ENCODE peak calls at places on chromosomes 11 and 22, in seven cellular contexts. One of them, this sample, is unnamed.

GRCh38 chr11:10540546-10540914 is 457 bp downstream of the RNF141 start:
- DNase-seq in H9: peak; percentile 57
- DNase-seq in AG09319: no peak
- DNase-seq in cardiac muscle cell: peak; percentile 49
- DNase-seq in endodermal cell: no peak
- DNase-seq in retinal pigment epithelial cell: no peak
- DNase-seq in GM12865: no peak
- DNase-seq in this sample: no peak

GRCh38 chr22:25174888-25175411 is 24.7 kb upstream of the CRYBB3 start:
- DNase-seq in H9: no peak
- DNase-seq in AG09319: no peak
- DNase-seq in cardiac muscle cell: no peak
- DNase-seq in endodermal cell: no peak
- DNase-seq in retinal pigment epithelial cell: no peak
- DNase-seq in GM12865: no peak
- DNase-seq in this sample: no peak

GRCh38 chr11:74141274-74141695 is 29.5 kb downstream of the C2CD3 start:
- DNase-seq in H9: no peak
- DNase-seq in AG09319: no peak
- DNase-seq in cardiac muscle cell: no peak
- DNase-seq in endodermal cell: peak; percentile 52
- DNase-seq in retinal pigment epithelial cell: no peak
- DNase-seq in GM12865: no peak
- DNase-seq in this sample: peak; percentile 82

GRCh38 chr11:57502870-57503269 is 12.6 kb downstream of the SLC43A1 start:
- DNase-seq in H9: no peak
- DNase-seq in AG09319: no peak
- DNase-seq in cardiac muscle cell: no peak
- DNase-seq in endodermal cell: no peak
- DNase-seq in retinal pigment epithelial cell: no peak
- DNase-seq in GM12865: no peak
- DNase-seq in this sample: peak; percentile 94

GRCh38 chr11:10899542-10899830 is 41.6 kb upstream of the ZBED5 start:
- DNase-seq in H9: no peak
- DNase-seq in AG09319: no peak
- DNase-seq in cardiac muscle cell: no peak
- DNase-seq in endodermal cell: no peak
- DNase-seq in retinal pigment epithelial cell: no peak
- DNase-seq in GM12865: no peak
- DNase-seq in this sample: no peak

GRCh38 chr11:119167933-119168332 is 592 bp upstream of the NLRX1 start:
- DNase-seq in H9: no peak
- DNase-seq in AG09319: no peak
- DNase-seq in cardiac muscle cell: no peak
- DNase-seq in endodermal cell: no peak
- DNase-seq in retinal pigment epithelial cell: no peak
- DNase-seq in GM12865: no peak
- DNase-seq in this sample: no peak

GRCh38 chr11:16604784-16605439 is 133.5 kb upstream of the C11orf58 start:
- DNase-seq in H9: peak; percentile 39
- DNase-seq in AG09319: no peak
- DNase-seq in cardiac muscle cell: peak; percentile 59
- DNase-seq in endodermal cell: peak; percentile 80
- DNase-seq in retinal pigment epithelial cell: no peak
- DNase-seq in GM12865: no peak
- DNase-seq in this sample: no peak

GRCh38 chr11:13183094-13183825 is 94.3 kb upstream of the BMAL1 start:
- DNase-seq in H9: no peak
- DNase-seq in AG09319: peak; percentile 12
- DNase-seq in cardiac muscle cell: peak; percentile 79
- DNase-seq in endodermal cell: no peak
- DNase-seq in retinal pigment epithelial cell: no peak
- DNase-seq in GM12865: peak; percentile 42
- DNase-seq in this sample: peak; percentile 40

GRCh38 chr11:118791015-118791960 is at the start of gene DDX6:
- DNase-seq in H9: peak; percentile 84
- DNase-seq in AG09319: peak; percentile 74
- DNase-seq in cardiac muscle cell: peak; percentile 95
- DNase-seq in endodermal cell: peak; percentile 96
- DNase-seq in retinal pigment epithelial cell: peak; percentile 51
- DNase-seq in GM12865: peak; percentile 93
- DNase-seq in this sample: peak; percentile 61

GRCh38 chr11:3123761-3124733 is 41.1 kb downstream of the OSBPL5 start:
- DNase-seq in H9: no peak
- DNase-seq in AG09319: peak; percentile 84
- DNase-seq in cardiac muscle cell: peak; percentile 96
- DNase-seq in endodermal cell: peak; percentile 28
- DNase-seq in retinal pigment epithelial cell: peak; percentile 43
- DNase-seq in GM12865: no peak
- DNase-seq in this sample: peak; percentile 71

DNA sequence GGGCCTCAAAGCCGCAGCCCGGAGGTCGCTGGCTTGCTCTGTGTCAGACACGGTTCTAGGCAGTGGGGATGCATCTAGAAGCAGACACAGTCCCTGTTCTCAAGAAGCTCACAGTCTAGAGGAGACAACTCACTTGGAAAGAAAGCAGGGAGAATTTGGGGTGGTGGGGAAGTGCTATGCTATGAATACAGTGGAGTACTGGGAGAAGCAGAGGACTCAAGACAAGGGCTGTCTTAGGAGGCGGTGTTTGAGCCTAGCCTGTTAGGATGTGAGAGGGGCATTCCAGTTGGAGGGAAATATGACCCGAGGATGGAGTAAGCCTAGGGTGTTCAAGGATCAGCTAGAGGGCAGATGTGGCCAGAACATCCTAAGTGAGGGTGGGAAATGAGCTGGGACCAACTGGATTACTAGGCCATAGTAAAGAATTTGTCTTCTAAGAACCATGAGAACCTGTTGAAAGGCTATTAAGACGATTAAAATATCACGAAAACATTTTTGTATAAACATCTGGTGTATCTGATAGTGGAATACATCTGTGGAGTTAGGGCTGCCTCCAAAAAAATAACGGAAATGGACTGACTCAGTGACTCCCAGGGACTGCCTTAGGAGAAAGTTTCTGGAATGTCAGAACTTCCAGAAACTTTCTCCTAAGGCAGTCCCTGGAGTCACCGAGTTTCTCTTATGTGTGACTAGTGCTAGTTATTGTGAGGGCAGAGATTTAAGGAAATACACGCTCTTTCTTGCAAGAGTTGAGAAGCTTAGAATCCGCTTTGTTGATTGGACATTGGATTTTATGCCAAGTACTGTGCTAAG is 1.1 kb upstream of the PITPNB start:
- DNase-seq in H9: peak; percentile 60
- DNase-seq in AG09319: peak; percentile 45
- DNase-seq in cardiac muscle cell: peak; percentile 81
- DNase-seq in endodermal cell: peak; percentile 79
- DNase-seq in retinal pigment epithelial cell: peak; percentile 18
- DNase-seq in GM12865: no peak
- DNase-seq in this sample: no peak
- TF ChIP-seq CTCF in H9: peak; percentile 20
- TF ChIP-seq CTCF in AG09319: no peak
- TF ChIP-seq CTCF in cardiac muscle cell: peak; percentile 12
- TF ChIP-seq CTCF in endodermal cell: no peak
- TF ChIP-seq CTCF in retinal pigment epithelial cell: no peak
- TF ChIP-seq CTCF in GM12865: no peak
- TF ChIP-seq CTCF in this sample: no peak

GRCh38 chr11:65032216-65032615 is 5.0 kb downstream of the SNX15 start:
- DNase-seq in H9: peak; percentile 46
- DNase-seq in AG09319: no peak
- DNase-seq in cardiac muscle cell: no peak
- DNase-seq in endodermal cell: no peak
- DNase-seq in retinal pigment epithelial cell: no peak
- DNase-seq in GM12865: no peak
- DNase-seq in this sample: no peak

GRCh38 chr11:65021509-65021908 is 5.7 kb upstream of the SNX15 start:
- DNase-seq in H9: no peak
- DNase-seq in AG09319: no peak
- DNase-seq in cardiac muscle cell: no peak
- DNase-seq in endodermal cell: no peak
- DNase-seq in retinal pigment epithelial cell: no peak
- DNase-seq in GM12865: no peak
- DNase-seq in this sample: no peak

GRCh38 chr11:65026810-65027209 is 429 bp upstream of the SNX15 start:
- DNase-seq in H9: no peak
- DNase-seq in AG09319: no peak
- DNase-seq in cardiac muscle cell: no peak
- DNase-seq in endodermal cell: no peak
- DNase-seq in retinal pigment epithelial cell: no peak
- DNase-seq in GM12865: no peak
- DNase-seq in this sample: no peak

DNA sequence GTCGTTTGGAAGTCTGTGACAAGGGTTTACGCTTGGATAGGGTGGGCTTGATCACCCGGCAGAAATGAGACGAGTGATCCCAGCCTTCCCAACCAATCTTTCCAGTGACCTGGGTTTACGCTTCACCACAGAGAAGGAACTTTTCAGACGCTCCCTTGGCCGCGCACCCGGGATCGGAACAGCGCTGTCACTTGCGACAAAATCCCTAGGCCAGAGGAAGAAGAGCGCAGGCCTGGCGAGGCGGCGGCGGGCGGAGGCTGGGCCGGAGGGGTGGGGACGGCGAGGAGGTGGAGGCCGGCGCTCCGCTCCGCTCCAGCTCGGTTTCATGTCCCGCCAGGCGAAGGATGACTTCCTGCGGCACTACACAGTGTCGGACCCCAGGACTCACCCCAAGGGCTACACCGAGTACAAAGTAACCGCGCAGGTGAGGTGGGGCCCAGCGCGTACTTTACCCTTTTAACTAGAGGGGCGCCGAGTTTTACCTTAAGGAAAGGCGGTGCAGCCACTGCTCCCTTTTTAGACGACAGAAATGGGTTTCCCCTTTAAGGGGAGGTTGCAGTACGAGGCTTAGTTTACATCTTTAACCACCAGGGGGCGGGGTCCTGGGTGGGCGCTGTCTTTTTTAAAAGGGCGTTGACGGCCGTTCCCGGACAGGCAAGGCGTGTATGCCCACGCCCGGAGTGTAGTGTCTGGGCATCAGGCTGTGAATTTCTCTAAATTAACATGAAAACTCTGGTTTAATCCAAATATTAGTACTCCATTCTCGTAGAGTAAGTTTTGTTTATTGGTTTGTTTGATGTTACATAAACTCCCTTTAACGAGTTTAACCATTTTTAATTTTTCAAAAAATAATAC is at the start of gene SNX15:
- DNase-seq in H9: peak; percentile 92
- DNase-seq in AG09319: peak; percentile 91
- DNase-seq in cardiac muscle cell: peak; percentile 98
- DNase-seq in endodermal cell: peak; percentile 97
- DNase-seq in retinal pigment epithelial cell: peak; percentile 89
- DNase-seq in GM12865: peak; percentile 97
- DNase-seq in this sample: peak; percentile 94
- TF ChIP-seq CTCF in H9: peak; percentile 81
- TF ChIP-seq CTCF in AG09319: peak; percentile 60
- TF ChIP-seq CTCF in cardiac muscle cell: peak; percentile 61
- TF ChIP-seq CTCF in endodermal cell: peak; percentile 93
- TF ChIP-seq CTCF in retinal pigment epithelial cell: peak; percentile 73
- TF ChIP-seq CTCF in GM12865: peak; percentile 39
- TF ChIP-seq CTCF in this sample: peak; percentile 43

GRCh38 chr22:31969789-31970489 is 25.6 kb downstream of the YWHAH start:
- DNase-seq in H9: peak; percentile 93
- DNase-seq in AG09319: peak; percentile 18
- DNase-seq in cardiac muscle cell: peak; percentile 77
- DNase-seq in endodermal cell: peak; percentile 95
- DNase-seq in retinal pigment epithelial cell: peak; percentile 46
- DNase-seq in GM12865: peak; percentile 82
- DNase-seq in this sample: peak; percentile 69
- TF ChIP-seq CTCF in H9: peak; percentile 72
- TF ChIP-seq CTCF in AG09319: peak; percentile 69
- TF ChIP-seq CTCF in cardiac muscle cell: peak; percentile 72
- TF ChIP-seq CTCF in endodermal cell: peak; percentile 75
- TF ChIP-seq CTCF in retinal pigment epithelial cell: peak; percentile 79
- TF ChIP-seq CTCF in GM12865: peak; percentile 60
- TF ChIP-seq CTCF in this sample: peak; percentile 87

GRCh38 chr11:100817620-100818019 is 130.5 kb downstream of the ARHGAP42 start:
- DNase-seq in H9: no peak
- DNase-seq in AG09319: no peak
- DNase-seq in cardiac muscle cell: no peak
- DNase-seq in endodermal cell: no peak
- DNase-seq in retinal pigment epithelial cell: no peak
- DNase-seq in GM12865: no peak
- DNase-seq in this sample: no peak
- TF ChIP-seq CTCF in H9: no peak
- TF ChIP-seq CTCF in AG09319: no peak
- TF ChIP-seq CTCF in cardiac muscle cell: no peak
- TF ChIP-seq CTCF in endodermal cell: peak; percentile 59
- TF ChIP-seq CTCF in retinal pigment epithelial cell: peak; percentile 21
- TF ChIP-seq CTCF in GM12865: no peak
- TF ChIP-seq CTCF in this sample: peak; percentile 4

GRCh38 chr11:61675826-61676225 is 4.4 kb upstream of the DAGLA start:
- DNase-seq in H9: no peak
- DNase-seq in AG09319: no peak
- DNase-seq in cardiac muscle cell: no peak
- DNase-seq in endodermal cell: peak; percentile 54
- DNase-seq in retinal pigment epithelial cell: no peak
- DNase-seq in GM12865: no peak
- DNase-seq in this sample: no peak
- TF ChIP-seq CTCF in H9: no peak
- TF ChIP-seq CTCF in AG09319: no peak
- TF ChIP-seq CTCF in cardiac muscle cell: no peak
- TF ChIP-seq CTCF in endodermal cell: no peak
- TF ChIP-seq CTCF in retinal pigment epithelial cell: no peak
- TF ChIP-seq CTCF in GM12865: no peak
- TF ChIP-seq CTCF in this sample: no peak

GRCh38 chr11:44342616-44343015 is 32.7 kb upstream of the ALX4 start:
- DNase-seq in H9: no peak
- DNase-seq in AG09319: no peak
- DNase-seq in cardiac muscle cell: no peak
- DNase-seq in endodermal cell: no peak
- DNase-seq in retinal pigment epithelial cell: no peak
- DNase-seq in GM12865: no peak
- DNase-seq in this sample: no peak

GRCh38 chr11:44340656-44341055 is 30.7 kb upstream of the ALX4 start:
- DNase-seq in H9: no peak
- DNase-seq in AG09319: no peak
- DNase-seq in cardiac muscle cell: no peak
- DNase-seq in endodermal cell: no peak
- DNase-seq in retinal pigment epithelial cell: no peak
- DNase-seq in GM12865: no peak
- DNase-seq in this sample: no peak

GRCh38 chr11:44338031-44338430 is 28.1 kb upstream of the ALX4 start:
- DNase-seq in H9: no peak
- DNase-seq in AG09319: no peak
- DNase-seq in cardiac muscle cell: no peak
- DNase-seq in endodermal cell: no peak
- DNase-seq in retinal pigment epithelial cell: no peak
- DNase-seq in GM12865: no peak
- DNase-seq in this sample: no peak

GRCh38 chr11:44338721-44339529 is 29.0 kb upstream of the ALX4 start:
- DNase-seq in H9: no peak
- DNase-seq in AG09319: no peak
- DNase-seq in cardiac muscle cell: no peak
- DNase-seq in endodermal cell: no peak
- DNase-seq in retinal pigment epithelial cell: no peak
- DNase-seq in GM12865: no peak
- DNase-seq in this sample: no peak

DNA sequence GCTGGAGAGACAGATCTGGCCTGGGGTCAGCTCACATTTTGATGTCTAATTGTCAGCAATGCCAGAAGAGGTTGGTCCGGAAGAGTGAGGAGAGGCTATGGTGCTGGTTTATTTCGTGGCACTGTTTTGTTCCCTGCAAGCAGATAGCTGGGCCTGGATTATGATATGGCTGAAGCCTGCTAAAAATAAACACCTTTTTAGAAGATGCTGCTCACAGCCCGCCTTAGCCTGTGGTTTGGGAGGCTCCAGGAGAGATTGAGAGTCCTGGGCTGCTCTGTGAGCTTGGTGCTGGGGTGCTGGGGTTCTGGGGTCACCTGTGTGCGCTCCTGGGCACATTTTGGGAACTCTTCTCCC is 29.6 kb upstream of the ALX4 start:
- DNase-seq in H9: no peak
- DNase-seq in AG09319: no peak
- DNase-seq in cardiac muscle cell: no peak
- DNase-seq in endodermal cell: no peak
- DNase-seq in retinal pigment epithelial cell: no peak
- DNase-seq in GM12865: no peak
- DNase-seq in this sample: no peak
- TF ChIP-seq CTCF in H9: no peak
- TF ChIP-seq CTCF in AG09319: no peak
- TF ChIP-seq CTCF in cardiac muscle cell: no peak
- TF ChIP-seq CTCF in endodermal cell: no peak
- TF ChIP-seq CTCF in retinal pigment epithelial cell: no peak
- TF ChIP-seq CTCF in GM12865: no peak
- TF ChIP-seq CTCF in this sample: no peak

This sample was measured in LNCaP clone FGC.